ENCODE peak calls at places on chromosomes 12 and 14, in six cellular contexts. J, E, N, B, T and A are unnamed samples.

GRCh38 chr14:29444805-29445204 is 482.8 kb downstream of the PRKD1 start:
- DNase-seq in J (no peak), E (no peak), N (peak), B (no peak), T (no peak), A (no peak)

GRCh38 chr12:76374395-76375020 is 26.3 kb upstream of the BBS10 start:
- DNase-seq in J (no peak), E (no peak), N (peak), B (no peak), T (no peak), A (no peak)

GRCh38 chr14:52103416-52103815 is 34.6 kb upstream of the NID2 start:
- DNase-seq in J (no peak), E (no peak), N (no peak), B (no peak), T (no peak), A (no peak)

GRCh38 chr14:90295870-90296516 is 35.7 kb downstream of the NRDE2 start:
- DNase-seq in J (no peak), E (no peak), N (peak), B (no peak), T (no peak), A (no peak)

GRCh38 chr14:20799955-20800544 is 2.6 kb downstream of the RNASE1 start:
- DNase-seq in J (peak), E (no peak), N (no peak), B (no peak), T (no peak), A (no peak)

GRCh38 chr14:102905116-102906108 is 17.1 kb upstream of the AMN start:
- DNase-seq in J (no peak), E (no peak), N (no peak), B (no peak), T (no peak), A (no peak)

GRCh38 chr12:30725739-30726138 is 29.0 kb downstream of the CAPRIN2 start:
- DNase-seq in J (no peak), E (no peak), N (peak), B (no peak), T (no peak), A (no peak)

GRCh38 chr12:51922762-51923505 is 15.6 kb downstream of the ACVRL1 start:
- DNase-seq in J (peak), E (no peak), N (peak), B (no peak), T (peak), A (peak)

GRCh38 chr12:100779191-100779590 is 15.4 kb upstream of the ANO4 start:
- DNase-seq in J (no peak), E (no peak), N (no peak), B (no peak), T (no peak), A (no peak)

GRCh38 chr14:32134448-32135070 is 57.5 kb downstream of the ARHGAP5 start:
- DNase-seq in J (no peak), E (no peak), N (peak), B (no peak), T (no peak), A (no peak)